ENCODE peak calls at places on chromosomes 16 and 17, in seven cellular contexts. U is A549, J is GM12891, F is heart left ventricle, W is prostate gland, V is adrenal gland, E is esophagus squamous epithelium. H is an unnamed sample.

GRCh38 chr17:7294614-7295153 is at the start of gene YBX2:
- DNase-seq in F (peak; percentile 76), W (peak; percentile 57), J (peak; percentile 91), E (no peak), U (peak; percentile 90), V (peak; percentile 73), H (peak; percentile 86)

GRCh38 chr17:66200685-66201092 is 8.8 kb upstream of the CEP112 start:
- DNase-seq in J (no peak), W (peak; percentile 48), F (peak; percentile 14), V (peak; percentile 66), U (peak; percentile 77), E (no peak), H (no peak)

GRCh38 chr17:58626905-58627304 is 64.9 kb downstream of the TEX14 start:
- DNase-seq in E (no peak), U (no peak), V (no peak), F (no peak), W (no peak), J (no peak), H (no peak)

GRCh38 chr17:28484296-28484695 is 10.9 kb downstream of the SLC13A2 start:
- DNase-seq in U (no peak), J (peak; percentile 64), F (no peak), V (no peak), E (no peak), W (no peak), H (peak; percentile 66)

GRCh38 chr17:57945999-57946797 is 9.0 kb downstream of the CUEDC1 start:
- DNase-seq in F (no peak), U (no peak), E (no peak), V (no peak), J (no peak), W (peak; percentile 73), H (no peak)

GRCh38 chr17:63823659-63824331 is 3.4 kb upstream of the PSMC5 start:
- DNase-seq in F (no peak), J (no peak), E (no peak), V (no peak), W (no peak), U (no peak), H (no peak)

GRCh38 chr16:65059421-65059980 is 62.4 kb downstream of the CDH11 start:
- DNase-seq in E (no peak), V (no peak), J (no peak), W (no peak), U (no peak), F (no peak), H (no peak)

GRCh38 chr17:34892864-34893263 is 68.4 kb downstream of the CCT6B start:
- DNase-seq in J (peak; percentile 37), W (no peak), F (no peak), U (peak; percentile 50), E (no peak), V (no peak), H (no peak)

GRCh38 chr17:82882715-82883446 is 43.1 kb upstream of the ZNF750 start:
- DNase-seq in W (peak; percentile 80), F (no peak), U (no peak), J (no peak), V (no peak), E (no peak), H (no peak)

GRCh38 chr16:2514333-2515179 is 804 bp downstream of the ATP6V0C start:
- DNase-seq in F (no peak), E (no peak), U (no peak), J (no peak), V (no peak), W (no peak), H (no peak)

GRCh38 chr16:19127674-19128131 is 13.9 kb downstream of the ITPRIPL2 start:
- DNase-seq in V (no peak), W (no peak), F (no peak), J (no peak), E (no peak), U (no peak), H (no peak)

GRCh38 chr17:76138234-76138895 is 2.7 kb downstream of the FOXJ1 start:
- DNase-seq in W (no peak), J (no peak), V (no peak), F (no peak), U (peak; percentile 66), E (no peak), H (no peak)

GRCh38 chr17:81291662-81292061 is 3.4 kb downstream of the SLC38A10 start:
- DNase-seq in J (peak; percentile 86), F (peak; percentile 62), W (peak; percentile 71), U (peak; percentile 92), V (peak; percentile 77), E (no peak), H (peak; percentile 80)

GRCh38 chr17:77644981-77645380 is 313.5 kb upstream of the TNRC6C start:
- DNase-seq in U (no peak), E (no peak), F (no peak), V (no peak), W (no peak), J (no peak), H (no peak)

GRCh38 chr17:48051706-48052486 is 3.7 kb downstream of the NFE2L1 start:
- DNase-seq in U (no peak), E (no peak), F (peak; percentile 88), V (peak; percentile 82), J (no peak), W (peak; percentile 28), H (no peak)

GRCh38 chr17:21330436-21331160 is 45.6 kb upstream of the KCNJ12 start:
- DNase-seq in U (no peak), V (no peak), E (no peak), J (no peak), W (no peak), F (no peak), H (no peak)

GRCh38 chr16:68724797-68725196 is 12.3 kb upstream of the CDH1 start:
- DNase-seq in J (no peak), W (no peak), F (no peak), U (no peak), E (no peak), V (no peak), H (no peak)

GRCh38 chr16:14350081-14350480 is 279.0 kb downstream of the MRTFB start:
- DNase-seq in F (no peak), U (no peak), W (no peak), V (no peak), E (no peak), J (no peak), H (no peak)

GRCh38 chr17:43609613-43610385 is 51.9 kb downstream of the MEOX1 start:
- DNase-seq in F (no peak), W (no peak), E (no peak), U (no peak), J (no peak), V (no peak), H (no peak)

GRCh38 chr17:81396722-81397313 is 1.6 kb downstream of the BAHCC1 start:
- DNase-seq in V (peak; percentile 52), U (peak; percentile 55), W (no peak), F (no peak), J (no peak), E (no peak), H (no peak)

GRCh38 chr17:82212331-82213250 is at the start of gene CCDC57:
- DNase-seq in U (peak; percentile 92), E (no peak), W (peak; percentile 58), F (peak; percentile 87), V (peak; percentile 79), J (peak; percentile 97), H (peak; percentile 97)

GRCh38 chr16:28207425-28207824 is 4.3 kb downstream of the XPO6 start:
- DNase-seq in V (no peak), W (no peak), J (no peak), U (no peak), E (no peak), F (no peak), H (no peak)

GRCh38 chr16:86039606-86040005 is 140.6 kb downstream of the IRF8 start:
- DNase-seq in W (no peak), E (no peak), U (no peak), V (no peak), F (no peak), J (no peak), H (no peak)

GRCh38 chr17:10799407-10799806 is 4.5 kb downstream of the TMEM238L start:
- DNase-seq in W (peak; percentile 37), J (no peak), E (no peak), U (no peak), F (no peak), V (peak; percentile 51), H (no peak)

GRCh38 chr17:69414408-69415274 is at the start of gene MAP2K6:
- DNase-seq in U (peak; percentile 90), F (peak; percentile 79), J (peak; percentile 44), E (peak; percentile 33), V (peak; percentile 81), W (peak; percentile 75), H (peak; percentile 59)
- TF ChIP-seq POLR2A in U (peak; percentile 68), F (no peak), J (peak; percentile 52), E (no peak), V (no peak), W (no peak), H (no peak)

GRCh38 chr17:40316571-40317344 is 7.8 kb downstream of the RARA start:
- DNase-seq in U (peak; percentile 82), J (no peak), W (peak; percentile 56), F (peak; percentile 86), V (peak; percentile 69), E (no peak), H (no peak)
- TF ChIP-seq POLR2A in U (peak; percentile 59), J (no peak), W (no peak), F (no peak), V (peak; percentile 14), E (no peak), H (no peak)

DNA sequence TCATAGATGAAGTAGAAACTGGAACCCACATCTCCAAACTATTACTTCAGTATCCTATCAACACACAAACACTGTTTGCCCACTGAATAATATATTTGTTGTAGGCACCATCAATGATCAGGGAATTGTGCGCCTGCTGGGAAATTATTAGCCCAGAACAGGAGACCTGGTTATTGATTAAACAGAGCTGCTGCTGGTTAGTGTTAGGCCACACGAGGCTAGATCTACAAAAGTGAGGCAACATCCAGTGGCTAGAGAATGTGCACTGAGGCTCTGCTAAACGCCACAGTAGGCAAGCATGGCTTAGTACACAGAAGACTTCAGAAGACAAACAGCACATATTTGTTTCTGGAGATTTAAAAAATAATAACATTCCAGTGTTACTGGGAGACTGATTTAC is 11.0 kb downstream of the ABHD15 start:
- DNase-seq in V (no peak), W (no peak), J (no peak), E (no peak), F (no peak), U (peak; percentile 43), H (no peak)
- TF ChIP-seq POLR2A in V (no peak), W (no peak), J (no peak), E (no peak), F (no peak), U (no peak), H (no peak)

DNA sequence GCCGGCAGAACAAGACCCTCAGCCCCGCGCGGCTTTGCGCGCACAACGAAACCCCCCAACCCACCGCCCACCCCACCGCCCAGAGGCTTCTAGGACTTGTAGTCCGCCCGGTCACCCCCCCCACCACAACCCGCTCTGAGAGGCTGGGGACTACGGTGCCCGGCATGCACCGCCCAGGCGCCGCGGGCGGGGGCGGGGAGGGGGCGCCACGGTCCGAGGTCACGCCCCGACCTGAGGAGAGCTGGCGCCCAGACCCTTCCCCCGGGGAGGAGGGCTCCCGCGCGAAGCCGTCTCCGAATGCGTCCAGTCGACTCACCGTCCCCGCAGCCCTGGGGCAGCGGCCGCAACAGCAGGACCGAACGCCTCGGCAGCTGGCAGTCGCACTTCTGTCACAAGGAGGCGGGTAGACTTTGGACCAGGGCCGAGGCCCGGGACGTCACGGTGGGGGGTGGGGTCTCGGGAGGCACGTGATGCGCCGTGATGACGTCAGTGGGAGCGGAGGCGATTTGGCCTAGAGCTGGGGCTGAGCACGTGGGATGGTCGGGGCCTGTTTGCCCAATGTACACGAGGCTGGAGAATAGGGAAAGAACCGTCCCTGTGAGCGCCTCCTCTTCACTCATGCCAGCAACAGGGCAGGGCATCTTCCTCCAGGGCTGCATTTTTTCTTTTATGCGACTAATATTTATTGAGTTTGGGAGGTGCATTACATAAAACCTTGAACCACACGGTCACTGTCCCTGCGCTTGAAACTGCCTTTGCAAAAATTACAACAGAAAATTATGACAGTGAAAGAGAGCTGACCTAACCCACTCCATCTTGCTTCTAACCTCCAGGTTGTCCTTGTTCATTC is at the start of gene CDIP1:
- DNase-seq in V (peak; percentile 99), F (peak; percentile 96), W (peak; percentile 96), U (peak; percentile 88), J (peak; percentile 94), E (peak; percentile 78), H (peak; percentile 88)
- TF ChIP-seq POLR2A in V (peak; percentile 97), F (peak; percentile 61), W (peak; percentile 94), U (peak; percentile 31), J (peak; percentile 93), E (no peak), H (peak; percentile 63)

H was measured in GM12892.